ENCODE peak calls at places on chromosome 20, in five cellular contexts. J is bronchial epithelial cell, P is lung, U is lower lobe of right lung, Y is A549. Q is an unnamed sample.

GRCh38 chr20:17854307-17854903 is 114.2 kb downstream of the SNX5 start:
- DNase-seq in J (peak; percentile 49), P (no peak), U (no peak), Y (peak; percentile 55), Q (no peak)

GRCh38 chr20:51042657-51043247 is 19.8 kb upstream of the KCNG1 start:
- DNase-seq in J (no peak), P (no peak), U (no peak), Y (no peak), Q (no peak)

GRCh38 chr20:54668271-54669053 is 193.1 kb downstream of the DOK5 start:
- DNase-seq in J (peak; percentile 19), P (no peak), U (no peak), Y (peak; percentile 18), Q (no peak)

GRCh38 chr20:6920991-6921613 is 153.6 kb downstream of the BMP2 start:
- DNase-seq in J (peak; percentile 12), P (no peak), U (no peak), Y (no peak), Q (no peak)

GRCh38 chr20:10074513-10074912 is 39.7 kb downstream of the ANKEF1 start:
- DNase-seq in J (peak; percentile 98), P (no peak), U (no peak), Y (peak; percentile 75), Q (peak; percentile 73)

GRCh38 chr20:1600736-1601135 is 19.1 kb downstream of the SIRPB1 start:
- DNase-seq in J (peak; percentile 73), P (no peak), U (no peak), Y (no peak), Q (no peak)

GRCh38 chr20:37007898-37008649 is 56.6 kb upstream of the SAMHD1 start:
- DNase-seq in J (peak; percentile 39), P (no peak), U (no peak), Y (no peak), Q (peak; percentile 27)

GRCh38 chr20:54028276-54029011 is 42.0 kb downstream of the BCAS1 start:
- DNase-seq in J (no peak), P (no peak), U (no peak), Y (no peak), Q (no peak)

GRCh38 chr20:61257596-61257995 is 5.5 kb downstream of the CDH4 start:
- DNase-seq in J (no peak), P (no peak), U (no peak), Y (no peak), Q (no peak)

GRCh38 chr20:57437672-57438330 is 46.6 kb downstream of the RBM38 start:
- DNase-seq in J (no peak), P (no peak), U (no peak), Y (no peak), Q (no peak)

GRCh38 chr20:31663838-31664695 is 26.4 kb downstream of the COX4I2 start:
- DNase-seq in J (no peak), P (peak; percentile 41), U (peak; percentile 73), Y (no peak), Q (no peak)

GRCh38 chr20:991850-992249 is 10.3 kb downstream of the RSPO4 start:
- DNase-seq in J (no peak), P (no peak), U (no peak), Y (no peak), Q (no peak)

GRCh38 chr20:33262658-33263065 is 20.4 kb upstream of the BPIFB1 start:
- DNase-seq in J (peak; percentile 52), P (no peak), U (no peak), Y (no peak), Q (peak; percentile 12)

GRCh38 chr20:61909821-61910220 is 155.9 kb downstream of the TAF4 start:
- DNase-seq in J (no peak), P (no peak), U (no peak), Y (no peak), Q (no peak)

GRCh38 chr20:61813791-61814190 is 251.9 kb downstream of the TAF4 start:
- DNase-seq in J (no peak), P (no peak), U (peak; percentile 14), Y (no peak), Q (no peak)

GRCh38 chr20:50879649-50880550 is 51.3 kb downstream of the ADNP start:
- DNase-seq in J (no peak), P (no peak), U (no peak), Y (no peak), Q (no peak)

GRCh38 chr20:1949306-1949705 is 44.6 kb downstream of the PDYN start:
- DNase-seq in J (no peak), P (no peak), U (no peak), Y (no peak), Q (no peak)

GRCh38 chr20:53606364-53606985 is 12.8 kb upstream of the ZNF217 start:
- DNase-seq in J (no peak), P (no peak), U (no peak), Y (no peak), Q (peak; percentile 79)

GRCh38 chr20:22379472-22379871 is 204.9 kb downstream of the FOXA2 start:
- DNase-seq in J (peak; percentile 100), P (no peak), U (no peak), Y (no peak), Q (no peak)

GRCh38 chr20:46021361-46022359 is 7.4 kb upstream of the SLC12A5 start:
- DNase-seq in J (no peak), P (no peak), U (no peak), Y (peak; percentile 69), Q (no peak)
- TF ChIP-seq CTCF in J (no peak), P (no peak), U (no peak), Y (peak; percentile 13), Q (no peak)

GRCh38 chr20:4064118-4064962 is 49.0 kb upstream of the RNF24 start:
- DNase-seq in J (peak; percentile 74), P (peak; percentile 85), U (peak; percentile 88), Y (peak; percentile 64), Q (peak; percentile 85)
- H3K4me3 ChIP-seq in J (no peak overlapping the region), P (no peak overlapping the region), U (no peak overlapping the region), Y (no peak overlapping the region), Q (no peak overlapping the region)

GRCh38 chr20:25081065-25081729 is 744 bp downstream of the VSX1 start:
- DNase-seq in J (no peak), P (no peak), U (no peak), Y (no peak), Q (no peak)
- TF ChIP-seq CTCF in J (no peak), P (no peak), U (no peak), Y (peak; percentile 23), Q (no peak)

GRCh38 chr20:44479643-44480042 is 4.0 kb downstream of the TTPAL start:
- DNase-seq in J (no peak), P (no peak), U (no peak), Y (no peak), Q (no peak)
- H3K4me3 ChIP-seq in J (no peak overlapping the region), P (no peak overlapping the region), U (no peak overlapping the region), Y (no peak overlapping the region), Q (no peak overlapping the region)

DNA sequence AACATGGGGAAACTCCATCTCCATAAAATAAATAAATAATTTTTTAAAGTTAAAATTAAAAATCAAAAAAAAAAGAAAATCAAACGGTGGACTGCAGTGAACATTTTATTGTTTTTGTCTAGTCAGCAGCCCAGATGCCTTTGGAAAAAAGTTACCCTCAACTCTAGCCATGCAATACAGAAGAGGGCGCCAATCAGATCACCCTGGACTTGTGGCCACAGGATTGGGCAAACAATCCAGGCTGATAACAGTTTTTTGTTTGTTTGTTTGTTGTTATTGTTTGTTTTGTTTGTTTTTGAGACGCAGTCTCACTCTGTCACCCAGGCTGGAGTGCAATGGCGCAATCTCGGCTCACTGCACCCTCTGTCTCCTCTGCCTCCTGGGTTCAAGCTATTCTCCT is 30.5 kb upstream of the NELFCD start:
- DNase-seq in J (no peak), P (no peak), U (no peak), Y (no peak), Q (no peak)
- TF ChIP-seq CTCF in J (peak; percentile 4), P (no peak), U (no peak), Y (no peak), Q (no peak)

DNA sequence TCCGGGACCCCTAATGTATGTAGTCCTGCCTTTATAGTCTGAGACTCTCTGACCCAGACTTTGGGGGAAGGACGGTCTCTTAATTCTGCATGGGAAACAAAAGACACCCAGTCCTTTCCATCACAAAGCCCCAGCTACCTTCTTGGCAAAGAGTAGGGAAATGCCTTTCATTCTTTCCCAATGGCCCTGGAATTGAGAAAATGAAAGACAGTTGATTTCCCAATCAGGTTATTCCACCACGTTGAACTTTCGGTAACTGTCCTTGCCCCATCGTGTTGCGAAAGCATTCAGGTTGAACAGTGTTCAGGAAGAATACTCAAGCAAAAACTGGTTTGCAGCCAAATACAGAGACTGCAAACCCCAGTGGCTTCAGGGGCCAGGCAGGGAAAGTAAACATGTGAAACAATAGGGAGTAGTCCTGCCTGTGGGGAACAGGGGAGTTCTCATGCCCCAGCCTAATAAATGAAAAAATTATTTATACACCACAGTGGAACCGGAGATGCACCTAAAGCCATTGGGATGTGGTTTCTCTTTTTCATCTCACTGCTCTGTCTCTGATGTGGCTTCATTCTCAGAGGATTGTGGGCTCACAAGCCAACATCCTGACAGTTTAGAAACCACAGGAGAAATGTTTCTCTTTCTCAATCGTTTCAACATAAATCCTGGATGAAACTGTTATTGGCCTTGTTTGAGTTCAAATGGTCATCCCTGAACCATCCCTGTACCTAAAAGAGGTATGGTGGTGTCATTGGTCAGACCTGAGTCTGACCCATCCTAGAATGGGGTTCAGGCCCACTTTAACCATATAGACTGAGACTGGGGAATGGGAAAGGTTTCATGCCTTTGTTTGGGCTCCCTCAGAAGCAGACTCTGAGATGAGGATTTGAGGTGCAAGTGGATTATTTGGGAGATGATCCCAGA is 44.2 kb upstream of the SLC9A8 start:
- DNase-seq in J (peak; percentile 95), P (peak; percentile 84), U (peak; percentile 70), Y (peak; percentile 66), Q (peak; percentile 97)
- H3K4me3 ChIP-seq in J (no peak overlapping the region), P (no peak overlapping the region), U (peak overlapping the region; percentile 12), Y (no peak overlapping the region), Q (no peak overlapping the region)

Q was measured in astrocyte of the cerebellum.